ENCODE peak calls at places on chromosomes 2 and 18, in ten cellular contexts. V is mesothelial cell of epicardium, A is Calu3, Z is lower lobe of right lung, T is foreskin fibroblast, B is HFFc6, X is endothelial cell, F is neural crest cell, N is kidney, H is coronary artery. M is an unnamed sample.

GRCh38 chr2:228938629-228939028 is 332.5 kb downstream of the PID1 start:
- DNase-seq in N (no peak), X (no peak), T (peak; percentile 82), F (no peak), H (no peak), B (peak; percentile 35), Z (no peak), A (no peak), V (no peak), M (no peak)

GRCh38 chr2:74571058-74571457 is 16.5 kb downstream of the DOK1 start:
- DNase-seq in V (no peak), X (no peak), N (no peak), Z (no peak), F (no peak), B (no peak), H (no peak), A (no peak), T (no peak), M (no peak)

GRCh38 chr2:179440642-179441251 is 176.1 kb upstream of the SESTD1 start:
- DNase-seq in X (no peak), H (no peak), F (no peak), N (no peak), Z (no peak), B (peak; percentile 53), T (peak; percentile 58), A (no peak), V (no peak), M (no peak)

GRCh38 chr18:76274470-76275289 is 220.4 kb downstream of the ZNF516 start:
- DNase-seq in H (no peak), N (no peak), V (no peak), Z (no peak), B (no peak), A (peak; percentile 42), T (peak; percentile 35), F (peak; percentile 41), X (peak; percentile 45), M (no peak)

GRCh38 chr18:37634516-37634915 is 68.9 kb upstream of the CELF4 start:
- DNase-seq in V (no peak), Z (no peak), H (no peak), A (no peak), B (no peak), T (no peak), N (no peak), F (no peak), X (no peak), M (no peak)

GRCh38 chr2:240931319-240931949 is 25.3 kb downstream of the CROCC2 start:
- DNase-seq in N (peak; percentile 61), F (no peak), A (no peak), B (no peak), X (no peak), T (no peak), Z (no peak), H (peak; percentile 57), V (peak; percentile 8), M (peak; percentile 68)

GRCh38 chr2:220708366-220708765 is 863.7 kb downstream of the EPHA4 start:
- DNase-seq in T (peak; percentile 30), X (no peak), F (no peak), Z (no peak), N (no peak), B (peak; percentile 54), A (no peak), V (no peak), H (no peak), M (no peak)

GRCh38 chr2:166334800-166335199 is 40.9 kb downstream of the SCN9A start:
- DNase-seq in Z (no peak), H (no peak), T (peak; percentile 29), V (no peak), B (no peak), F (no peak), N (no peak), A (no peak), X (no peak), M (no peak)

GRCh38 chr2:135582383-135582782 is 51.1 kb downstream of the R3HDM1 start:
- DNase-seq in B (no peak), A (no peak), H (no peak), N (no peak), T (no peak), X (no peak), Z (no peak), F (no peak), V (no peak), M (no peak)

GRCh38 chr2:135581282-135581681 is 50.0 kb downstream of the R3HDM1 start:
- DNase-seq in H (no peak), T (no peak), V (no peak), A (no peak), X (no peak), F (no peak), N (no peak), B (no peak), Z (no peak), M (no peak)

GRCh38 chr2:135587958-135588357 is 56.7 kb downstream of the R3HDM1 start:
- DNase-seq in Z (no peak), X (no peak), V (no peak), T (no peak), H (no peak), N (no peak), B (no peak), F (no peak), A (no peak), M (no peak)

GRCh38 chr2:135586148-135586547 is 54.9 kb downstream of the R3HDM1 start:
- DNase-seq in X (no peak), F (no peak), A (no peak), H (no peak), N (no peak), V (no peak), Z (no peak), T (no peak), B (no peak), M (no peak)

DNA sequence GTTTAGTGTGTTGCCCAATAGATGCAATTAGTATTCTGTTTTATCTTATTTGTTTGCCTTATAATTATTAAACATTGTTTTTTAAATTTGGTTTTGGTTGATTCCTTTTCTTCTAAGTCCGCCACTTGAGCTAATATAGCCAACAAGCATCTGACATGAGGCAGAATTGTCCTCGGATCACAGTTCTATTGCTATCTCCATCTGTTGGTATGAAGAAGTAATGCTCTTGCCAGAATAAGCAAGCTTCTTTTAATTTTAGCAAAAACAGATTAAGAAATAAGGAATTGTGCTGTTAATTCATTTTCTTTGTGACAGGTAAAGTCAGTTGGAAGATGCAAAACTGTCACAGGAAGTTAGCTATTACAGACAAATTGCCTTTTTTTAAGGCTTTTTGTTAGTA is 54.3 kb downstream of the R3HDM1 start:
- DNase-seq in B (peak; percentile 10), X (no peak), A (no peak), F (no peak), T (peak; percentile 52), N (no peak), Z (no peak), H (no peak), V (no peak), M (no peak)
- TF ChIP-seq CTCF in B (peak; percentile 61), X (peak; percentile 10), A (no peak), F (peak; percentile 42), T (peak; percentile 9), N (no peak), Z (no peak), H (no peak), V (no peak), M (peak; percentile 56)

DNA sequence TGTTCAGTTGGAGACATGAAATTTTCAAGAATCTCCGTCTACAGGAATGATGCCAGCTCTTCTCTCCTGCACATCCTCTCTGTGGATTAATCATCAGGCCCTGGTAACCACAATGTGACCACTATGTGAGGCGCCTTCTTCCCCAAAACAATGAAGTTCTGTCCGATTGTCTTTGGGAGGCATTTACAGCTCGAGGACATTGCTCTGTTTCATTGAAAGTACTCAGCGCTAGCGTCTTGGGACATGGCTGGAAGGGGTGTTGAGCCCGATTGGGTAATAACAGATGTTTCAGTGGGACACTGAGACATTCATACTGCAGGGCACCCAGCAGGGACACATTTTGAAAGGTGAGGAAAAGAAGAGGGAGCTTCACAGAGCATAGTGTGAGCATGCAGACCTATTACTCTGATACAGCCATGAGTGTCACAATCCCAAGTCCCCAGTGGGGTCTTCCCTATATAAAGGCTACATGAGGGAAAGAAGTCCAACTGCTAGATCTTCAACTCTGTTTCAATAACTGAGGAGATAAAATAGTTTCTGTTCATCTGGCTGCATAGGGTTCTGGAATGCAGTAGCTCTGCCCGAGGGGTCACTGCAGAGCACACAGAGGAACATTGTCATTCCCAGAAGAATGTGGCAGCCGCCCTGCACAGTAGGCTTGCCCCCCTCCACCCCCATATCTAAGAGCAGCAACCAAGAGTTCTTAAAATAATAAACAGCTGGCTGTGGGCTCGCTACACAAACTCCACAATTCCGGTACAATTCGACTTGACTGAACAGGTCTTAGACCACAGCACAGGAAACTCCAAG is 237.3 kb downstream of the OSR1 start:
- DNase-seq in X (no peak), V (no peak), A (peak; percentile 9), N (no peak), H (no peak), T (peak; percentile 97), Z (no peak), F (no peak), B (peak; percentile 88), M (no peak)
- TF ChIP-seq CTCF in X (no peak), V (no peak), A (no peak), N (no peak), H (no peak), T (no peak), Z (no peak), F (no peak), B (no peak), M (no peak)

GRCh38 chr2:71240794-71241193 is 13.9 kb upstream of the PAIP2B start:
- DNase-seq in B (no peak), H (no peak), X (no peak), A (no peak), N (no peak), F (no peak), Z (no peak), T (no peak), V (no peak), M (no peak)

GRCh38 chr2:71244302-71244660 is 17.4 kb upstream of the PAIP2B start:
- DNase-seq in V (no peak), N (no peak), H (no peak), B (no peak), X (no peak), F (no peak), A (no peak), T (no peak), Z (no peak), M (no peak)

GRCh38 chr2:71238089-71238488 is 11.2 kb upstream of the PAIP2B start:
- DNase-seq in A (no peak), F (no peak), Z (no peak), T (no peak), B (no peak), X (no peak), V (no peak), H (no peak), N (no peak), M (no peak)

GRCh38 chr2:71243548-71244301 is 16.8 kb upstream of the PAIP2B start:
- DNase-seq in V (no peak), X (no peak), B (no peak), N (no peak), Z (no peak), A (no peak), F (no peak), H (no peak), T (no peak), M (no peak)
- TF ChIP-seq CTCF in V (no peak), X (no peak), B (no peak), N (no peak), Z (no peak), A (no peak), F (no peak), H (no peak), T (no peak), M (no peak)

DNA sequence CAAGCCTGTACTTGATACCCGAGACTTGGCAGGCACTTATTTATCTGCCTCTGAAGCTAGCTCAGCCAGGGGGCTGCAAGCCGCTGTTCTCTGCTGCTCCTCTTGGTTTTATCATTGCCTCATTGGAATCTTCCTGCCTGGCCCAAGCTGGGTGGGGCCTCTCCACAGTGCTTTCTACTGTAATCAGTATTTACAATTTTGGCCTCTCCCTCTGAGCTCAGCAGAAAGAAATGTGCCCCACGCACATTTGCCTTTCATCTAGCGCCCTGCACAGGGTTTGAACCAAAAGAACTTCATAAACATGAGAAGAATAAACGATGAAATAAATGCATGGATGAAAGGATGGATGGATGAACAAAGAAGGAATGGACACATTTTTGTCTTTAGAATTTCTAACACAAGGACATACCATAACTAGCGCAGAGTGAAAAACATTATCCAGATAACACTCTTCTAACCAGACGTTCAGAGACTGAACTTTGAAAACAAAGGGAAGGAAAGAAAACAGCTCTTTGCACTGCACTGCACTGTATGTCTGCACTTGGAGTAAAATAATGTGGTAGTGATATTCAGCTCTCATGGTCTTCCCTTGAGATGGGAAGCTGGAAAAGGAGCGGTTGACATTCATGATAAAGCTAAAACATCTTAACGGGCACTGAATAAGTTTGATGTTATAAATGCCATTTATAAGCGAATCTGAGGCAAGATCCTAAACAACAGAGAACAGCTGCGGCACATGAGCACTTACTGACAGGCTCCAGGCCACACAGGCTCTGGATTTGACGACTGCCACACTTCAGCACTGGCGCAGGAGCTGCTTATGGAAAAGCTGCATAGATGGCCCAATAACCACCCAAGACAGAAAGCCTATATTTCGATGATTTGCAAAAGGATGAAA is 86.8 kb upstream of the SP3 start:
- DNase-seq in N (no peak), Z (no peak), X (peak; percentile 14), H (no peak), T (peak; percentile 90), B (peak; percentile 73), V (peak; percentile 30), F (no peak), A (peak; percentile 63), M (no peak)
- TF ChIP-seq CTCF in N (no peak), Z (no peak), X (no peak), H (no peak), T (no peak), B (no peak), V (no peak), F (no peak), A (no peak), M (no peak)

M was measured in chondrocyte.